ENCODE peak calls at places on chromosomes 7 and 10, in six cellular contexts. P is SK-N-SH, F is HFF-Myc, S is glutamatergic neuron, G is suprapubic skin, Y is fibroblast of pulmonary artery. X is an unnamed sample.

GRCh38 chr10:133412381-133412711 is 12.1 kb downstream of the SPRN start:
- DNase-seq in S (no peak), F (no peak), G (no peak), P (no peak), Y (no peak), X (no peak)

GRCh38 chr10:92594194-92594593 is 1.3 kb downstream of the KIF11 start:
- DNase-seq in F (no peak), Y (no peak), S (no peak), P (no peak), G (no peak), X (no peak)

GRCh38 chr7:840001-840600 is 7.8 kb downstream of the SUN1 start:
- DNase-seq in F (no peak), P (no peak), Y (no peak), G (no peak), S (no peak), X (no peak)

GRCh38 chr7:97179454-97180104 is 62.1 kb downstream of the SDHAF3 start:
- DNase-seq in S (no peak), G (no peak), P (peak; percentile 84), F (peak; percentile 37), Y (peak; percentile 78), X (peak; percentile 67)

GRCh38 chr7:116259156-116259555 is 48.8 kb downstream of the TES start:
- DNase-seq in P (no peak), Y (peak; percentile 25), F (no peak), S (no peak), G (no peak), X (no peak)

GRCh38 chr10:6445671-6446278 is 134.3 kb downstream of the PRKCQ start:
- DNase-seq in Y (peak; percentile 57), S (peak; percentile 60), P (peak; percentile 38), F (no peak), G (no peak), X (peak; percentile 21)

GRCh38 chr10:78648256-78648860 is 420.4 kb upstream of the ZMIZ1 start:
- DNase-seq in S (no peak), F (no peak), Y (no peak), P (no peak), G (no peak), X (peak; percentile 64)

GRCh38 chr7:101104193-101104713 is 19.0 kb downstream of the TRIM56 start:
- DNase-seq in P (no peak), S (no peak), F (no peak), G (no peak), Y (no peak), X (no peak)

GRCh38 chr10:31927597-31928530 is 767 bp downstream of the ARHGAP12 start:
- DNase-seq in G (peak; percentile 76), S (peak; percentile 82), P (peak; percentile 84), Y (peak; percentile 46), F (no peak), X (peak; percentile 71)

GRCh38 chr10:119780879-119781480 is 55.1 kb downstream of the INPP5F start:
- DNase-seq in F (no peak), Y (no peak), G (no peak), S (no peak), P (no peak), X (no peak)

GRCh38 chr7:30845426-30846135 is 66.1 kb upstream of the AQP1 start:
- DNase-seq in P (no peak), S (peak; percentile 65), Y (peak; percentile 42), F (no peak), G (no peak), X (peak; percentile 33)
- TF ChIP-seq CTCF in P (no peak), S (no peak), Y (no peak), F (no peak), G (no peak), X (no peak)

GRCh38 chr10:132961-133898 is 2.0 kb upstream of the ZMYND11 start:
- DNase-seq in Y (peak; percentile 73), S (no peak), P (no peak), F (no peak), G (no peak), X (peak; percentile 72)

GRCh38 chr10:134743-135600 is at the start of gene ZMYND11:
- DNase-seq in Y (peak; percentile 55), P (peak; percentile 93), G (peak; percentile 77), S (peak; percentile 71), F (no peak), X (peak; percentile 71)

GRCh38 chr10:135601-136464 is 578 bp downstream of the ZMYND11 start:
- DNase-seq in Y (peak; percentile 49), S (peak; percentile 69), G (peak; percentile 81), F (no peak), P (peak; percentile 75), X (peak; percentile 64)

GRCh38 chr10:136465-136762 is 1.2 kb downstream of the ZMYND11 start:
- DNase-seq in F (no peak), S (no peak), G (no peak), Y (no peak), P (no peak), X (no peak)

DNA sequence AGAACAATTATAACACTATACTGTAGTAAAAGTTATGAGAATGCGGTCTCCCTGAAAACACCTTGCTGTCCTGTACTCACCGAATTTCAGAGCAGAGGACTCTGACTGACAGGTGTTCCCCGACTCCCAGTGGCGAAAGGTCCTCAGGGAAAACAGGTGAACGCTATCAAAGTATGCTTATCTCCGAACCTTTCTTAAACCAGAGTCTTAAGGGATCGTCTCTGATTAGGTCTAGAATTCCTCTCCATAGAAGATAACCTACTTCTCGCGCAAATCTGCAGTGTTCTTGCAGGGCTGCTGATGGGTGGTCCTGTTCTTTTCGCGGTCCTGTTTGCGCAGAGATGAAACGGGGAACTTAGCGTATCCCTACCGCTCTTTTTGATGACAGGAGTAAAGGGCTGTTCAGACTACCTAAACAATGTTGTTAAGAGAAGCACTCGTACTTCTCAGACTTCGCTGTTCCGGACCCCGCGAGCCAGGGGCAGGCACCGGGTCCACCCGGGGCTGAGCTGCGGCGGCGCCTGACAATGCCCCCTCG is 981 bp upstream of the ZMYND11 start:
- DNase-seq in F (no peak), S (peak; percentile 58), Y (no peak), P (no peak), G (no peak), X (peak; percentile 9)
- TF ChIP-seq CTCF in F (no peak), S (no peak), Y (no peak), P (no peak), G (no peak), X (no peak)

GRCh38 chr10:14186245-14186644 is 144.5 kb downstream of the FRMD4A start:
- DNase-seq in F (no peak), G (no peak), P (no peak), S (no peak), Y (no peak), X (peak; percentile 20)
- TF ChIP-seq CTCF in F (peak; percentile 51), G (no peak), P (peak; percentile 46), S (peak; percentile 36), Y (peak; percentile 32), X (peak; percentile 53)

GRCh38 chr7:153381275-153382119 is 621.9 kb downstream of the ACTR3B start:
- DNase-seq in S (no peak), Y (no peak), P (peak; percentile 60), G (no peak), F (no peak), X (no peak)
- TF ChIP-seq CTCF in S (no peak), Y (no peak), P (peak; percentile 47), G (peak; percentile 77), F (peak; percentile 32), X (peak; percentile 29)

DNA sequence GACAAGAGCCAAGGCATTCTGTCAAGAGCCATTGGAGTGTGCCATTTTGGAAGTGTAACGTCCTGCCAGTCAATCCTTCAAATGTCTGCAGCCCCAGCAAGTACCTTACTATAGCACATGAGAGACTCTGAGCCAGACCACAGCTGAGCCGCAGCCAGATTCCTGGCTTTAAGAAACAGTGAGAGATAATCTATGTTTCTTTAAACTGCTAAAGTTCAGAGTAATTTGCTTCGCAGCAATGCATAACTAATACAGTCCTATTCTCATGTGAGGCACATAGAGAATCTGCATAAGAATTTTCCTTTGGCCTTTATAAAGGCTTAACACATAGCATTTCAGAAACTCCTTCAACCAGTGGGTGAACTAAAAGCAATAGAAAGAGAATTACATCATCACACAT is 166.4 kb upstream of the GNAI1 start:
- DNase-seq in P (no peak), Y (no peak), F (no peak), S (no peak), G (no peak), X (peak; percentile 53)
- TF ChIP-seq CTCF in P (no peak), Y (no peak), F (no peak), S (no peak), G (no peak), X (no peak)

DNA sequence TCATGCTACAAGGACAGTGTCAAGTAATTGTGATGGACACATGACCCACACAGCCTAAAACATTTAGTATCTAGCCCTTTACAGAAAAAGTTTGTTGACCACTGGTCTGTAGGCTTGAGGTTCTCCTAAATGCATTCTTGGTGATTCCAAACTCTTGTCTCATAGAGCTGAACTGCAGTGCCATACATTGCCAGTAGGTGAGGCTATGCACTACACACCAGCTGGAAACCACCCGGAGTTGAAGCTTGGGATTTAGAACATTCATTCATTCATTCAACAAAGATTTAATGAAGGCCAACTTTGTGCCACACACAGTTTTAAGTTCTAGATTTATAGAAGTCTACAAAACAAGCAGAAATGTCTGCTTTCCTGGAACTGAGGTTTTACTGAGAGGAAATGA is 77.3 kb upstream of the TCF7L2 start:
- DNase-seq in G (no peak), F (no peak), Y (no peak), S (no peak), P (no peak), X (no peak)
- TF ChIP-seq CTCF in G (no peak), F (peak; percentile 59), Y (peak; percentile 40), S (peak; percentile 32), P (peak; percentile 35), X (peak; percentile 37)

DNA sequence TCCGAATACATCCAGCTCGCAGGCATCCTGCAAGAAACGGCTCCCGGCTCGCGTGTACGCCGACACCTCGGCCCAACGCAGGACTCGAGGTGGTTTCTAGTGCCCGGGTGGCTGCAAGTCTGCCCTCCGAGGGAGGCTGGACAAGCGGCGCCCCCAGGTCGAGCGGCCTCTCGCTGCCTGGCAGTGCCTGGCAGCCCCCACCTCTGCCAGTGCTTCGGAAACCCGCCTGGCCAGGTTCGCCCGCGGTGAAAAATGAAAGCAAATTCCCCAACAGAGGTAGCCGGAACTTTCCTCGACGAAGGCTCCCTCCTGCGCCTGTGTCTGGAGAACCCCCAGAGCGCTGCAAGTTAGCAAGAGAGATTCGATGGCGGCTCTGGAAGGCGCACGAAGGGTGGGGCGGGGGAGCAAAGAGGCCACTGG is 5.7 kb upstream of the ZNF503 start:
- DNase-seq in Y (no peak), F (no peak), S (no peak), G (no peak), P (no peak), X (peak; percentile 18)
- TF ChIP-seq CTCF in Y (no peak), F (no peak), S (no peak), G (no peak), P (no peak), X (no peak)

DNA sequence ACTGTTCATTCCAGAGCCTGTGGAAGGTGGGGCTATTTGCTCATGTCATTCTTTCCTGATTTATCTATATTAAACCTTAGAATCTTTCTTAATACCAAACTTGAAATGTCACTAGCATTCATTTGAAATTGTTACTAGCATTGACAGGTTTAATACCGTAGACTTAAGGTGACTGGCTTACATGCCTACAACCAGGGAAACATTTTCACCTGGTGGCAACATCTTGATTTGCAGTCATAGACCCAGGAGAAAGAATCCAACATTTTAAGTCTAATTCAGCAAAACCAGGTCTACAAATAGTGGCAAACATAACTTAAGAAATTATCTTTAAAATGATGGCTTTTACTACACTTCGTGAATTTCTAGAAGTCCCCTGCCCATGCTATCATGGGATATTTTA is 353.7 kb downstream of the HTR7 start:
- DNase-seq in G (no peak), P (no peak), F (no peak), S (no peak), Y (no peak), X (no peak)
- TF ChIP-seq CTCF in G (no peak), P (no peak), F (no peak), S (no peak), Y (no peak), X (no peak)

X was measured in astrocyte of the spinal cord.